ENCODE peak calls at places on chromosomes 7 and 10, in seven cellular contexts. Z, M, H, E, A, W and N are unnamed samples.

GRCh38 chr10:819326-819725 is 112.2 kb downstream of the LARP4B start:
- DNase-seq in Z (no peak), M (peak), H (no peak), E (no peak), A (no peak), W (no peak), N (peak)

GRCh38 chr7:68248973-68249372 is 1252.3 kb downstream of the TYW1 start:
- DNase-seq in Z (no peak), M (no peak), H (no peak), E (no peak), A (no peak), W (no peak), N (no peak)

GRCh38 chr10:118981946-118982345 is 47.6 kb upstream of the NANOS1 start:
- DNase-seq in Z (no peak), M (no peak), H (no peak), E (no peak), A (no peak), W (no peak), N (no peak)

GRCh38 chr10:89625041-89625765 is 19.8 kb downstream of the PANK1 start:
- DNase-seq in Z (no peak), M (peak), H (no peak), E (no peak), A (no peak), W (peak), N (peak)

GRCh38 chr10:68082815-68083395 is 7.8 kb upstream of the HERC4 start:
- DNase-seq in Z (no peak), M (peak), H (peak), E (peak), A (no peak), W (peak), N (peak)

GRCh38 chr10:20133669-20134189 is 317.5 kb downstream of the PLXDC2 start:
- DNase-seq in Z (no peak), M (no peak), H (no peak), E (no peak), A (no peak), W (no peak), N (no peak)

GRCh38 chr7:14734839-14735321 is 167.7 kb downstream of the DGKB start:
- DNase-seq in Z (no peak), M (no peak), H (no peak), E (no peak), A (no peak), W (no peak), N (peak)

GRCh38 chr7:18859331-18859730 is 258.1 kb downstream of the TWIST1 start:
- DNase-seq in Z (no peak), M (peak), H (no peak), E (no peak), A (no peak), W (peak), N (peak)

GRCh38 chr7:1246170-1246870 is 13.6 kb downstream of the UNCX start:
- DNase-seq in Z (no peak), M (no peak), H (no peak), E (no peak), A (no peak), W (no peak), N (no peak)

GRCh38 chr7:20539201-20539600 is 76.3 kb upstream of the ABCB5 start:
- DNase-seq in Z (no peak), M (no peak), H (peak), E (no peak), A (no peak), W (no peak), N (peak)

GRCh38 chr7:129989466-129989865 is 36.7 kb upstream of the UBE2H start:
- DNase-seq in Z (no peak), M (no peak), H (no peak), E (no peak), A (no peak), W (no peak), N (no peak)

GRCh38 chr7:30596043-30596641 is 1.5 kb downstream of the GARS1 start:
- DNase-seq in Z (no peak), M (peak), H (peak), E (no peak), A (no peak), W (peak), N (peak)

GRCh38 chr10:125692246-125692931 is 9.4 kb upstream of the TEX36 start:
- DNase-seq in Z (no peak), M (peak), H (no peak), E (no peak), A (no peak), W (no peak), N (no peak)

GRCh38 chr7:149070372-149071140 is 20.0 kb downstream of the ZNF786 start:
- DNase-seq in Z (no peak), M (no peak), H (no peak), E (no peak), A (no peak), W (no peak), N (no peak)

GRCh38 chr7:37284285-37284684 is 164.4 kb downstream of the ELMO1 start:
- DNase-seq in Z (no peak), M (no peak), H (no peak), E (no peak), A (no peak), W (no peak), N (no peak)

GRCh38 chr7:23211542-23211941 is 29.7 kb downstream of the NUP42 start:
- DNase-seq in Z (no peak), M (no peak), H (no peak), E (no peak), A (no peak), W (no peak), N (no peak)

GRCh38 chr7:77651544-77652162 is 44.6 kb upstream of the RSBN1L start:
- DNase-seq in Z (no peak), M (peak), H (peak), E (peak), A (no peak), W (peak), N (peak)

GRCh38 chr10:125768217-125768616 is 7.4 kb downstream of the MMP21 start:
- DNase-seq in Z (no peak), M (peak), H (peak), E (peak), A (no peak), W (no peak), N (peak)

GRCh38 chr7:158469396-158470051 is 118.1 kb downstream of the PTPRN2 start:
- DNase-seq in Z (no peak), M (no peak), H (no peak), E (no peak), A (no peak), W (peak), N (peak)

GRCh38 chr10:50540069-50540825 is 83.5 kb downstream of the SGMS1 start:
- DNase-seq in Z (no peak), M (no peak), H (no peak), E (no peak), A (no peak), W (no peak), N (no peak)

GRCh38 chr10:124389613-124390361 is 28.9 kb downstream of the OAT start:
- DNase-seq in Z (no peak), M (no peak), H (no peak), E (no peak), A (peak), W (no peak), N (no peak)

GRCh38 chr10:28862218-28862617 is 184.9 kb downstream of the BAMBI start:
- DNase-seq in Z (no peak), M (no peak), H (no peak), E (no peak), A (no peak), W (no peak), N (no peak)

GRCh38 chr10:124386186-124387077 is 32.3 kb downstream of the OAT start:
- DNase-seq in Z (no peak), M (no peak), H (no peak), E (no peak), A (peak), W (no peak), N (no peak)

GRCh38 chr10:122164815-122165491 is 106.1 kb upstream of the BTBD16 start:
- DNase-seq in Z (no peak), M (no peak), H (no peak), E (no peak), A (no peak), W (no peak), N (no peak)

GRCh38 chr7:155947051-155947450 is 134.8 kb upstream of the SHH start:
- DNase-seq in Z (no peak), M (no peak), H (no peak), E (no peak), A (no peak), W (no peak), N (peak)

GRCh38 chr10:128571745-128572144 is 445.5 kb upstream of the MKI67 start:
- DNase-seq in Z (no peak), M (no peak), H (no peak), E (no peak), A (no peak), W (no peak), N (no peak)

GRCh38 chr10:74596713-74597112 is 229.7 kb upstream of the KAT6B start:
- DNase-seq in Z (no peak), M (no peak), H (no peak), E (no peak), A (no peak), W (no peak), N (no peak)

GRCh38 chr10:102960158-102960557 is 42.1 kb downstream of the CNNM2 start:
- DNase-seq in Z (no peak), M (no peak), H (no peak), E (no peak), A (no peak), W (no peak), N (no peak)

GRCh38 chr10:49241365-49241764 is 53.2 kb upstream of the TMEM273 start:
- DNase-seq in Z (no peak), M (no peak), H (no peak), E (no peak), A (no peak), W (no peak), N (no peak)

GRCh38 chr7:28448708-28449107 is 36.4 kb downstream of the CREB5 start:
- DNase-seq in Z (no peak), M (no peak), H (no peak), E (no peak), A (no peak), W (no peak), N (no peak)

GRCh38 chr10:4670737-4671136 is 155.3 kb upstream of the AKR1E2 start:
- DNase-seq in Z (no peak), M (peak), H (no peak), E (no peak), A (no peak), W (peak), N (no peak)

GRCh38 chr10:36630267-36630666 is 495.1 kb upstream of the ANKRD30A start:
- DNase-seq in Z (no peak), M (no peak), H (no peak), E (no peak), A (no peak), W (no peak), N (no peak)

GRCh38 chr7:16900212-16900768 is 18.5 kb upstream of the AGR3 start:
- DNase-seq in Z (no peak), M (no peak), H (no peak), E (no peak), A (no peak), W (no peak), N (no peak)

GRCh38 chr7:105637755-105638154 is 56.5 kb upstream of the EFCAB10 start:
- DNase-seq in Z (no peak), M (no peak), H (no peak), E (no peak), A (no peak), W (no peak), N (no peak)